ENCODE peak calls at places on chromosomes 16 and 17, in nine cellular contexts. One of them, this sample, is unnamed.

GRCh38 chr17:79693419-79693818 is 37.3 kb upstream of the ENPP7 start:
- DNase-seq in tibial artery: no peak
- DNase-seq in ascending aorta: no peak
- DNase-seq in gastrocnemius medialis: no peak
- DNase-seq in GM23338: no peak
- DNase-seq in pancreas: no peak
- DNase-seq in RWPE1: no peak
- DNase-seq in heart left ventricle: no peak
- DNase-seq in sigmoid colon: no peak
- DNase-seq in this sample: no peak

GRCh38 chr17:80259642-80260535 is 763 bp upstream of the RNF213 start:
- DNase-seq in tibial artery: peak
- DNase-seq in ascending aorta: no peak
- DNase-seq in gastrocnemius medialis: peak
- DNase-seq in GM23338: peak
- DNase-seq in pancreas: peak
- DNase-seq in RWPE1: peak
- DNase-seq in heart left ventricle: peak
- DNase-seq in sigmoid colon: peak
- DNase-seq in this sample: peak

GRCh38 chr17:5077781-5078105 is 524 bp upstream of the ZFP3 start:
- DNase-seq in tibial artery: no peak
- DNase-seq in ascending aorta: no peak
- DNase-seq in gastrocnemius medialis: no peak
- DNase-seq in GM23338: no peak
- DNase-seq in pancreas: no peak
- DNase-seq in RWPE1: no peak
- DNase-seq in heart left ventricle: no peak
- DNase-seq in sigmoid colon: no peak
- DNase-seq in this sample: no peak

GRCh38 chr17:62892870-62893338 is 73.1 kb upstream of the TANC2 start:
- DNase-seq in tibial artery: peak
- DNase-seq in ascending aorta: no peak
- DNase-seq in gastrocnemius medialis: no peak
- DNase-seq in GM23338: peak
- DNase-seq in pancreas: no peak
- DNase-seq in RWPE1: peak
- DNase-seq in heart left ventricle: no peak
- DNase-seq in sigmoid colon: peak
- DNase-seq in this sample: peak

GRCh38 chr17:75839942-75840778 is 4.0 kb downstream of the UNC13D start:
- DNase-seq in tibial artery: no peak
- DNase-seq in ascending aorta: no peak
- DNase-seq in gastrocnemius medialis: no peak
- DNase-seq in GM23338: no peak
- DNase-seq in pancreas: no peak
- DNase-seq in RWPE1: no peak
- DNase-seq in heart left ventricle: no peak
- DNase-seq in sigmoid colon: peak
- DNase-seq in this sample: no peak

GRCh38 chr16:73170587-73170986 is 122.7 kb upstream of the ZFHX3 start:
- DNase-seq in tibial artery: no peak
- DNase-seq in ascending aorta: no peak
- DNase-seq in gastrocnemius medialis: no peak
- DNase-seq in GM23338: no peak
- DNase-seq in pancreas: no peak
- DNase-seq in RWPE1: no peak
- DNase-seq in heart left ventricle: no peak
- DNase-seq in sigmoid colon: no peak
- DNase-seq in this sample: no peak

GRCh38 chr16:80166082-80166481 is 374.7 kb upstream of the DYNLRB2 start:
- DNase-seq in tibial artery: no peak
- DNase-seq in ascending aorta: no peak
- DNase-seq in gastrocnemius medialis: no peak
- DNase-seq in GM23338: no peak
- DNase-seq in pancreas: no peak
- DNase-seq in RWPE1: no peak
- DNase-seq in heart left ventricle: no peak
- DNase-seq in sigmoid colon: no peak
- DNase-seq in this sample: no peak

GRCh38 chr16:54968769-54969168 is 38.1 kb downstream of the IRX5 start:
- DNase-seq in tibial artery: no peak
- DNase-seq in ascending aorta: no peak
- DNase-seq in gastrocnemius medialis: no peak
- DNase-seq in GM23338: no peak
- DNase-seq in pancreas: no peak
- DNase-seq in RWPE1: no peak
- DNase-seq in heart left ventricle: no peak
- DNase-seq in sigmoid colon: no peak
- DNase-seq in this sample: no peak

GRCh38 chr17:82939213-82940030 is 99.6 kb upstream of the ZNF750 start:
- DNase-seq in tibial artery: no peak
- DNase-seq in ascending aorta: no peak
- DNase-seq in gastrocnemius medialis: no peak
- DNase-seq in GM23338: no peak
- DNase-seq in pancreas: no peak
- DNase-seq in RWPE1: no peak
- DNase-seq in heart left ventricle: peak
- DNase-seq in sigmoid colon: peak
- DNase-seq in this sample: no peak

GRCh38 chr17:72425796-72426173 is 305.0 kb downstream of the SOX9 start:
- DNase-seq in tibial artery: no peak
- DNase-seq in ascending aorta: no peak
- DNase-seq in gastrocnemius medialis: no peak
- DNase-seq in GM23338: no peak
- DNase-seq in pancreas: no peak
- DNase-seq in RWPE1: no peak
- DNase-seq in heart left ventricle: no peak
- DNase-seq in sigmoid colon: no peak
- DNase-seq in this sample: no peak

GRCh38 chr17:73983623-73984410 is 219.7 kb upstream of the RPL38 start:
- DNase-seq in tibial artery: peak
- DNase-seq in ascending aorta: no peak
- DNase-seq in gastrocnemius medialis: no peak
- DNase-seq in GM23338: no peak
- DNase-seq in pancreas: no peak
- DNase-seq in RWPE1: no peak
- DNase-seq in heart left ventricle: no peak
- DNase-seq in sigmoid colon: no peak
- DNase-seq in this sample: no peak

GRCh38 chr16:52439171-52439701 is 107.7 kb downstream of the TOX3 start:
- DNase-seq in tibial artery: no peak
- DNase-seq in ascending aorta: no peak
- DNase-seq in gastrocnemius medialis: no peak
- DNase-seq in GM23338: no peak
- DNase-seq in pancreas: no peak
- DNase-seq in RWPE1: no peak
- DNase-seq in heart left ventricle: peak
- DNase-seq in sigmoid colon: no peak
- DNase-seq in this sample: no peak

GRCh38 chr16:2204727-2205103 is 539 bp upstream of the MLST8 start:
- DNase-seq in tibial artery: no peak
- DNase-seq in ascending aorta: no peak
- DNase-seq in gastrocnemius medialis: no peak
- DNase-seq in GM23338: no peak
- DNase-seq in pancreas: no peak
- DNase-seq in RWPE1: no peak
- DNase-seq in heart left ventricle: no peak
- DNase-seq in sigmoid colon: no peak
- DNase-seq in this sample: no peak

GRCh38 chr16:2206780-2207433 is 1.7 kb downstream of the MLST8 start:
- DNase-seq in tibial artery: no peak
- DNase-seq in ascending aorta: no peak
- DNase-seq in gastrocnemius medialis: no peak
- DNase-seq in GM23338: no peak
- DNase-seq in pancreas: no peak
- DNase-seq in RWPE1: no peak
- DNase-seq in heart left ventricle: no peak
- DNase-seq in sigmoid colon: no peak
- DNase-seq in this sample: peak

GRCh38 chr16:2205967-2206313 is 686 bp downstream of the MLST8 start:
- DNase-seq in tibial artery: peak
- DNase-seq in ascending aorta: no peak
- DNase-seq in gastrocnemius medialis: no peak
- DNase-seq in GM23338: no peak
- DNase-seq in pancreas: peak
- DNase-seq in RWPE1: no peak
- DNase-seq in heart left ventricle: no peak
- DNase-seq in sigmoid colon: no peak
- DNase-seq in this sample: no peak

GRCh38 chr16:2206420-2206779 is 1.1 kb downstream of the MLST8 start:
- DNase-seq in tibial artery: no peak
- DNase-seq in ascending aorta: no peak
- DNase-seq in gastrocnemius medialis: no peak
- DNase-seq in GM23338: no peak
- DNase-seq in pancreas: no peak
- DNase-seq in RWPE1: no peak
- DNase-seq in heart left ventricle: no peak
- DNase-seq in sigmoid colon: no peak
- DNase-seq in this sample: peak

GRCh38 chr16:2205104-2205966 is at the start of gene MLST8:
- DNase-seq in tibial artery: peak
- DNase-seq in ascending aorta: peak
- DNase-seq in gastrocnemius medialis: peak
- DNase-seq in GM23338: peak
- DNase-seq in pancreas: peak
- DNase-seq in RWPE1: peak
- DNase-seq in heart left ventricle: peak
- DNase-seq in sigmoid colon: peak
- DNase-seq in this sample: peak
- H3K27ac ChIP-seq in tibial artery: peak
- H3K27ac ChIP-seq in ascending aorta: peak
- H3K27ac ChIP-seq in gastrocnemius medialis: peak
- H3K27ac ChIP-seq in GM23338: peak
- H3K27ac ChIP-seq in pancreas: peak
- H3K27ac ChIP-seq in RWPE1: peak
- H3K27ac ChIP-seq in heart left ventricle: peak
- H3K27ac ChIP-seq in sigmoid colon: peak
- H3K27ac ChIP-seq in this sample: peak

DNA sequence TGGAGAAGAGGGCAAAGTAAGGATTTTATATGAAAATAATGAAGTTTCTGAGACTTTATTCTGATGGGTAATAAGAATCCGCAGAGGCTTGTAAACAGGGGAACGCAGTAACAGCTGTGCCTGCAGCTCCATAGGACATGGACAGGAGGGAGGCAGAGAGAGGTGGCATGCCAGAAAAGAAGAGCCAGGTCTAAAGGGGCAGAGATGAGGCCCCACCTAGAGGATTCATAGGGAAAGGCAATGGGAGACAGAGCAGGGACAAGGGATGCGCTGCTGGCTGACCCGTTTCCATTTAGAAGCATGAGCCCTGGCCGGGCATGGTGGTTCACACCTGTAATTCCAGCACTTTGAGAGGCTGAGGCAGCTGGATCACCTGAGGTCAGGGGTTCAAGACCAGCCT is 340.3 kb upstream of the CDH5 start:
- DNase-seq in tibial artery: no peak
- DNase-seq in ascending aorta: no peak
- DNase-seq in gastrocnemius medialis: no peak
- DNase-seq in GM23338: peak
- DNase-seq in pancreas: no peak
- DNase-seq in RWPE1: no peak
- DNase-seq in heart left ventricle: no peak
- DNase-seq in sigmoid colon: no peak
- DNase-seq in this sample: no peak
- TF ChIP-seq CTCF in tibial artery: no peak
- TF ChIP-seq CTCF in ascending aorta: peak
- TF ChIP-seq CTCF in gastrocnemius medialis: no peak
- TF ChIP-seq CTCF in GM23338: peak
- TF ChIP-seq CTCF in pancreas: no peak
- TF ChIP-seq CTCF in RWPE1: no peak
- TF ChIP-seq CTCF in heart left ventricle: peak
- TF ChIP-seq CTCF in sigmoid colon: no peak
- TF ChIP-seq CTCF in this sample: no peak

GRCh38 chr16:85580684-85581083 is 32.4 kb upstream of the GSE1 start:
- DNase-seq in tibial artery: no peak
- DNase-seq in ascending aorta: no peak
- DNase-seq in gastrocnemius medialis: no peak
- DNase-seq in GM23338: no peak
- DNase-seq in pancreas: no peak
- DNase-seq in RWPE1: no peak
- DNase-seq in heart left ventricle: no peak
- DNase-seq in sigmoid colon: no peak
- DNase-seq in this sample: no peak

GRCh38 chr16:85579883-85580607 is 33.1 kb upstream of the GSE1 start:
- DNase-seq in tibial artery: no peak
- DNase-seq in ascending aorta: no peak
- DNase-seq in gastrocnemius medialis: no peak
- DNase-seq in GM23338: no peak
- DNase-seq in pancreas: no peak
- DNase-seq in RWPE1: no peak
- DNase-seq in heart left ventricle: no peak
- DNase-seq in sigmoid colon: no peak
- DNase-seq in this sample: no peak

GRCh38 chr16:85577899-85578598 is 35.1 kb upstream of the GSE1 start:
- DNase-seq in tibial artery: no peak
- DNase-seq in ascending aorta: no peak
- DNase-seq in gastrocnemius medialis: no peak
- DNase-seq in GM23338: no peak
- DNase-seq in pancreas: no peak
- DNase-seq in RWPE1: no peak
- DNase-seq in heart left ventricle: no peak
- DNase-seq in sigmoid colon: no peak
- DNase-seq in this sample: no peak

GRCh38 chr16:85578599-85578948 is 34.5 kb upstream of the GSE1 start:
- DNase-seq in tibial artery: no peak
- DNase-seq in ascending aorta: no peak
- DNase-seq in gastrocnemius medialis: no peak
- DNase-seq in GM23338: peak
- DNase-seq in pancreas: no peak
- DNase-seq in RWPE1: no peak
- DNase-seq in heart left ventricle: no peak
- DNase-seq in sigmoid colon: no peak
- DNase-seq in this sample: no peak

DNA sequence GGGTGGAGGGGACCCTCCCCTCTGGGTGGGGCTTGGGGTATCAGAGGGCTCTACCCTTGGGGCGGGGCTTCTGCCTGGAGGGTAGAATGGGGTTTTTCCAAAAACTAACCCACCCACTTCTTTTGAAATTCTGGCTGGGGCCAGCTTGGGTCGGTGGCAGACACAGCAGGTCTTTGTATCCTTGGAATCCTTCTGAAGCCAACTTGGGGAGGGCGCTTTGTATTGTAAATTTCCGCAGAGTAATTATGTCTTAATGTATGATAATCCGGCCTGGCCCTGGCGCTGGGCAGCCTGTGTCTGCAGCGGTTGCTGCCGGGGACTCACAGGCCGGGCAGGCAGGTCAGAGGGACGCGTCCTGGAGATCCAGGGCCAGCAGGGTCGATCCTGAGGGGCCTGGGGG is 33.9 kb upstream of the GSE1 start:
- DNase-seq in tibial artery: no peak
- DNase-seq in ascending aorta: no peak
- DNase-seq in gastrocnemius medialis: no peak
- DNase-seq in GM23338: peak
- DNase-seq in pancreas: no peak
- DNase-seq in RWPE1: no peak
- DNase-seq in heart left ventricle: no peak
- DNase-seq in sigmoid colon: no peak
- DNase-seq in this sample: no peak
- H3K27ac ChIP-seq in tibial artery: no peak
- H3K27ac ChIP-seq in ascending aorta: no peak
- H3K27ac ChIP-seq in gastrocnemius medialis: no peak
- H3K27ac ChIP-seq in GM23338: peak
- H3K27ac ChIP-seq in pancreas: no peak
- H3K27ac ChIP-seq in RWPE1: no peak
- H3K27ac ChIP-seq in heart left ventricle: no peak
- H3K27ac ChIP-seq in sigmoid colon: peak
- H3K27ac ChIP-seq in this sample: no peak

GRCh38 chr16:31009894-31010293 is 544 bp downstream of the STX1B start:
- DNase-seq in tibial artery: no peak
- DNase-seq in ascending aorta: no peak
- DNase-seq in gastrocnemius medialis: no peak
- DNase-seq in GM23338: peak
- DNase-seq in pancreas: no peak
- DNase-seq in RWPE1: no peak
- DNase-seq in heart left ventricle: no peak
- DNase-seq in sigmoid colon: no peak
- DNase-seq in this sample: no peak
- TF ChIP-seq CTCF in tibial artery: no peak
- TF ChIP-seq CTCF in ascending aorta: no peak
- TF ChIP-seq CTCF in gastrocnemius medialis: no peak
- TF ChIP-seq CTCF in GM23338: peak
- TF ChIP-seq CTCF in pancreas: no peak
- TF ChIP-seq CTCF in RWPE1: no peak
- TF ChIP-seq CTCF in heart left ventricle: no peak
- TF ChIP-seq CTCF in sigmoid colon: no peak
- TF ChIP-seq CTCF in this sample: no peak

This sample was measured in HL-60.